ENCODE peak calls at places on chromosomes 16 and 17, in four cellular contexts. Z is HepG2, X is GM12878, M is K562. H is an unnamed sample.

GRCh38 chr16:85947511-85948509 is 48.8 kb downstream of the IRF8 start:
- DNase-seq in Z (no peak), M (no peak), X (peak), H (no peak)

GRCh38 chr16:87702325-87702811 is 63.4 kb downstream of the KLHDC4 start:
- DNase-seq in M (peak), Z (peak), X (peak), H (peak)

GRCh38 chr16:54106078-54106477 is 180.5 kb downstream of the IRX3 start:
- DNase-seq in Z (peak), X (no peak), M (peak), H (no peak)

GRCh38 chr16:71473891-71474290 is 11.8 kb upstream of the ZNF23 start:
- DNase-seq in Z (no peak), X (no peak), M (no peak), H (no peak)

GRCh38 chr17:57669671-57670529 is 75.2 kb downstream of the CCDC182 start:
- DNase-seq in Z (no peak), M (no peak), X (no peak), H (no peak)

GRCh38 chr16:47244206-47244605 is 100.5 kb upstream of the NETO2 start:
- DNase-seq in Z (no peak), M (no peak), X (no peak), H (no peak)

GRCh38 chr17:35432176-35433074 is at the start of gene SLFN12:
- DNase-seq in M (no peak), Z (no peak), X (peak), H (no peak)

GRCh38 chr17:11598274-11599221 is at the start of gene DNAH9:
- DNase-seq in Z (peak), M (peak), X (no peak), H (no peak)

GRCh38 chr16:50178397-50179018 is 25.4 kb downstream of the TENT4B start:
- DNase-seq in M (no peak), X (no peak), Z (no peak), H (no peak)

GRCh38 chr16:72961115-72961832 is 86.7 kb downstream of the ZFHX3 start:
- DNase-seq in M (no peak), Z (no peak), X (no peak), H (no peak)

GRCh38 chr16:84312783-84313382 is 18.2 kb downstream of the WFDC1 start:
- DNase-seq in Z (no peak), X (no peak), M (no peak), H (no peak)

GRCh38 chr17:72590382-72590781 is 469.6 kb downstream of the SOX9 start:
- DNase-seq in M (no peak), X (no peak), Z (peak), H (no peak)

GRCh38 chr16:29975811-29976511 is 2.3 kb downstream of the TAOK2 start:
- DNase-seq in Z (no peak), M (peak), X (no peak), H (no peak)

GRCh38 chr16:78742501-78743283 is 643.2 kb downstream of the WWOX start:
- DNase-seq in X (peak), M (peak), Z (no peak), H (peak)

GRCh38 chr17:46178550-46179198 is 14.6 kb downstream of the KANSL1 start:
- DNase-seq in X (no peak), Z (no peak), M (no peak), H (no peak)

GRCh38 chr16:48592839-48593429 is 17.0 kb downstream of the N4BP1 start:
- DNase-seq in X (no peak), Z (no peak), M (no peak), H (no peak)

GRCh38 chr17:48834973-48835372 is 4.1 kb downstream of the CALCOCO2 start:
- DNase-seq in Z (no peak), M (no peak), X (no peak), H (no peak)

GRCh38 chr16:51035110-51035498 is 116.0 kb downstream of the SALL1 start:
- DNase-seq in Z (no peak), M (no peak), X (no peak), H (no peak)

GRCh38 chr17:55577687-55578086 is 66.4 kb upstream of the SMIM36 start:
- DNase-seq in Z (no peak), M (no peak), X (no peak), H (no peak)

GRCh38 chr17:79738643-79739042 is 7.9 kb downstream of the ENPP7 start:
- DNase-seq in Z (no peak), M (no peak), X (no peak), H (no peak)
- TF ChIP-seq SP1 in Z (no peak), M (no peak), X (no peak), H (no peak)

GRCh38 chr16:79995315-79995714 is 394.8 kb upstream of the MAF start:
- DNase-seq in X (no peak), Z (no peak), M (no peak), H (no peak)

GRCh38 chr16:79991918-79992317 is 391.4 kb upstream of the MAF start:
- DNase-seq in X (no peak), Z (no peak), M (no peak), H (no peak)

GRCh38 chr16:79994413-79994812 is 393.9 kb upstream of the MAF start:
- DNase-seq in M (no peak), Z (no peak), X (no peak), H (no peak)

GRCh38 chr16:79997257-79997656 is 396.7 kb upstream of the MAF start:
- DNase-seq in Z (peak), X (no peak), M (peak), H (peak)

DNA sequence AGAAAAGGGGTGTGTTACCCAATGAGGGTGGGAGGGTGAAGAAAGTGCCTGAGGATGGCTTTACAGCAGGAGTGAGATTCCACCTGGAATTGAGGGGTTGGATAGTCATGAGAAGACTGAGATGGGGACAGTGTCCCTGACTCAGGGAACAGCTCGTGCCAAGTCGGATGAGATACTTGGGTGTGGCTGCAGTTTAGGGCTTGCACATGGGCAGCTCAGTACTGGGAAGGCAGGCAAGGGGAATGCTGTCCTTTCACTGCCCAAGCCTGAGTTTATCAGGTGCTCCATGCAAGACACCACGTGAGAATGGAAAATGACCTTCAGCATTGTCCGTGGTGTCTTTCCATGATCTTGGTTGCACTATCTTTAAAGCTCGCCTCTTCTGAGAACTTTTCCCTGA is 393.3 kb upstream of the MAF start:
- DNase-seq in M (no peak), Z (no peak), X (no peak), H (no peak)
- TF ChIP-seq TARDBP in M (no peak), Z (no peak), X (no peak), H (no peak)

GRCh38 chr17:29180051-29180787 is at the start of gene MYO18A:
- DNase-seq in M (peak), Z (peak), X (no peak), H (peak)

GRCh38 chr17:29179232-29180036 is 764 bp downstream of the MYO18A start:
- DNase-seq in Z (peak), M (peak), X (no peak), H (no peak)

GRCh38 chr17:29181226-29181625 is 1.0 kb upstream of the MYO18A start:
- DNase-seq in X (no peak), Z (no peak), M (no peak), H (no peak)

GRCh38 chr17:29178750-29179231 is 1.4 kb downstream of the MYO18A start:
- DNase-seq in M (no peak), Z (peak), X (no peak), H (no peak)

DNA sequence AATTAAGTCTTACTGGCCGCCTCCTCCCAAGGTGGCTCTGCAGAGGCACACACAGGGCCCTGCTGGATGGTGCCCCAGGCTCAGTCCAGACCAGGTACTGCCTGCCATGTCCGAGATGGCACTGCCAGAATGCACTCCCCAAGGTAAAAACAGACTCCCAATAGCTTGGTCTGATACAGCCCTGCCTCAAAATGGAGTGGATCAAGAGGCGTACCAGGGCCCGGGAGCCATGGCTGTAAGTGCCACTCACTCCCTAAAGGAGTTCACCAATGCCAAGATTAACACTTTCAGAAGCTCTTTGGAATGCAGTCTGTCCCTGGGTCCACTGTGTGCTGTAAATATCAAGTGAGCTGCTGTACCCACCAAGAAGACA is 576 bp upstream of the MYO18A start:
- DNase-seq in Z (no peak), M (no peak), X (no peak), H (no peak)
- TF ChIP-seq SP1 in Z (no peak), M (no peak), X (no peak), H (no peak)

DNA sequence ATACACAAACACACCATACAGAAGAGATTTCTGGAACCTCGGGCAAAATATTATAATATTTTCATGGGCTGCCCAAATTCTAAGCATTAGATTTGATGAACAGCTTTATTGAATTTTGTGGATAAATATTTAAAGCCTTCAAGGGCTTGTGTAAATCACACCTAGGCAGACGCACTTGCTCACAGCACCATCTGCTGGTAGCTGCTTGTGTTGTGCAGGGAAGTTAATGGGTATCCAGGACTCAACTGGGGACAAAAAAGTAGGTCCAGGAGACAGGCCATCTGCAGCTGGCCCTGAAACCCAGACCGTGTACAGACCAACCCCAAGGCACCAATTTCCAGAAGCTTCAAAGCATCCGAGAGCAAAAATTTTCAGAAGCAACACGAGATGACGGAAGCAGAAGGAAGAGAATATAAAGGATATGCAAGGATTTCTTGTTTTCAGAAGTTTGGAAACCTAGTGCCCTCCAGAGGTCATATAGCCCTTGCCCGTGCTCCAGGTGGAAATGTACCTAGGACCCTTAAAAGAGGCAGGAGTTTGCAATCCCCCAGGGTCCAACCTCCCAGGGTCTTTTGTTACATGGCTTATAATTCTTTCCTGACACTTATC is 140.0 kb downstream of the CHD9NB start:
- DNase-seq in M (peak), X (peak), Z (peak), H (peak)
- TF ChIP-seq TARDBP in M (no peak), X (no peak), Z (no peak), H (no peak)

DNA sequence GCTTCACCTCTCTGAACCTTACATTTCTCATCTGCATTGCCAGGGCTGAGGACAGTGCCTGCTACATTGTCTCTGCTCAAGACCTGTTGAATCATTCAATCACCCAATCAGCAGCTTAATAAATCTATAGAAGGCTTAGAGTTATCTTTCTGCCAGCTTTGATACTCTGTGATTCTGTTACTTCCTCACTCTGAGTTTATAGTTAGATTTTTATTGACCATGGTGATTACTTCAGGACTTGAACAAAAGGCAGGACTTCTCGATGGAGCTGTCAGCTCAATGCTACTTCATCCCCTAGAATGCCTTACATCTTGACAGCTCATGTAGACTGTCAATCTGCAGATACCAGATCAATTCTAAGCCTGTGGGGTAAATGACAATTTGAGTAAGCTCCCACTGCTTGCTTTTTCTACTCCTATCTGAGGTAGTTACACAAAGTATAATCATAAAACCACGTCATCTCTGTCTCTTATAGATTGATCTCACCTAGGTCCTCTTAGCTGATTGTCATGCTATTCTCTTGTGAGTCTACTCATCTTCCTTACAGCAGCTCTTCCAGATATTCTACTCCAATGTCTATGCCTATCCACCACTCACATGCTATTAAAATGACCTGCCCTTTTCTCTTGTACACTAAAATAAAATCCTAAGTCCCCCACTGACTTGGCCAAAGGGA is 318.3 kb upstream of the CA10 start:
- DNase-seq in Z (no peak), M (no peak), X (no peak), H (no peak)
- TF ChIP-seq SP1 in Z (no peak), M (no peak), X (no peak), H (no peak)

GRCh38 chr17:43367588-43368242 is 31.1 kb upstream of the ARL4D start:
- DNase-seq in M (peak), Z (peak), X (peak), H (peak)
- TF ChIP-seq TARDBP in M (peak), Z (peak), X (peak), H (peak)